ENCODE peak calls at places on chromosome 4, in four cellular contexts. E, A, Y and O are unnamed samples.

GRCh38 chr4:60729194-60729593 is 470.9 kb upstream of the ADGRL3 start:
- DNase-seq in A (no peak), E (no peak), Y (no peak), O (no peak)

GRCh38 chr4:169115897-169116254 is 105.8 kb upstream of the CBR4 start:
- DNase-seq in A (no peak), E (no peak), Y (no peak), O (no peak)

GRCh38 chr4:7928711-7929505 is 10.8 kb downstream of the AFAP1 start:
- DNase-seq in Y (no peak), E (no peak), A (peak; percentile 56), O (peak; percentile 66)

GRCh38 chr4:113499696-113500095 is 261.8 kb downstream of the CAMK2D start:
- DNase-seq in A (peak; percentile 35), E (no peak), Y (no peak), O (no peak)

GRCh38 chr4:153465583-153465921 is 608 bp upstream of the TMEM131L start:
- DNase-seq in Y (no peak), E (peak; percentile 78), A (peak; percentile 37), O (peak; percentile 75)

GRCh38 chr4:171721937-171722336 is 91.3 kb upstream of the GALNTL6 start:
- DNase-seq in A (no peak), Y (no peak), E (no peak), O (no peak)

GRCh38 chr4:76801621-76802545 is 96.1 kb downstream of the SOWAHB start:
- DNase-seq in A (no peak), E (peak; percentile 70), Y (no peak), O (no peak)

GRCh38 chr4:55303818-55304217 is 42.2 kb upstream of the SRD5A3 start:
- DNase-seq in E (no peak), Y (no peak), A (no peak), O (no peak)

GRCh38 chr4:134708026-134708425 is 506.4 kb upstream of the PABPC4L start:
- DNase-seq in Y (no peak), A (no peak), E (no peak), O (no peak)

GRCh38 chr4:36386691-36387090 is 105.3 kb downstream of the DTHD1 start:
- DNase-seq in E (no peak), Y (no peak), A (no peak), O (no peak)

GRCh38 chr4:77631276-77631675 is 25.7 kb downstream of the CXCL13 start:
- DNase-seq in A (no peak), Y (no peak), E (no peak), O (no peak)

GRCh38 chr4:173520921-173521473 is 9.0 kb downstream of the HAND2 start:
- DNase-seq in A (no peak), Y (no peak), E (no peak), O (peak; percentile 65)

GRCh38 chr4:71732706-71733105 is 51.2 kb downstream of the GC start:
- DNase-seq in Y (no peak), A (peak; percentile 13), E (no peak), O (peak; percentile 2)

GRCh38 chr4:24456431-24456830 is 127.9 kb downstream of the DHX15 start:
- DNase-seq in Y (no peak), A (no peak), E (no peak), O (no peak)

GRCh38 chr4:78661923-78662521 is 110.5 kb downstream of the ANXA3 start:
- DNase-seq in A (peak; percentile 88), E (no peak), Y (peak; percentile 77), O (no peak)

GRCh38 chr4:52752921-52753320 is 1.7 kb upstream of the ERVMER34-1 start:
- DNase-seq in E (no peak), A (no peak), Y (no peak), O (no peak)

GRCh38 chr4:84258905-84259830 is 239.9 kb downstream of the NKX6-1 start:
- DNase-seq in E (peak; percentile 50), A (peak; percentile 11), Y (peak; percentile 37), O (no peak)

GRCh38 chr4:574346-575161 is 1.5 kb downstream of the TMEM271 start:
- DNase-seq in E (peak; percentile 57), Y (no peak), A (no peak), O (no peak)

GRCh38 chr4:7769936-7770674 is 169.6 kb downstream of the AFAP1 start:
- DNase-seq in E (peak; percentile 60), Y (no peak), A (peak; percentile 53), O (peak; percentile 73)

GRCh38 chr4:178427663-178428062 is 985.4 kb upstream of the AGA start:
- DNase-seq in Y (no peak), E (no peak), A (no peak), O (no peak)

GRCh38 chr4:30619679-30620078 is 100.5 kb upstream of the PCDH7 start:
- DNase-seq in Y (peak; percentile 5), A (no peak), E (no peak), O (no peak)

GRCh38 chr4:145939856-145940255 is 1.2 kb upstream of the ZNF827 start:
- DNase-seq in E (no peak), Y (no peak), A (no peak), O (no peak)

GRCh38 chr4:185381794-185382193 is 13.9 kb downstream of the LRP2BP start:
- DNase-seq in E (no peak), Y (no peak), A (peak; percentile 6), O (no peak)

DNA sequence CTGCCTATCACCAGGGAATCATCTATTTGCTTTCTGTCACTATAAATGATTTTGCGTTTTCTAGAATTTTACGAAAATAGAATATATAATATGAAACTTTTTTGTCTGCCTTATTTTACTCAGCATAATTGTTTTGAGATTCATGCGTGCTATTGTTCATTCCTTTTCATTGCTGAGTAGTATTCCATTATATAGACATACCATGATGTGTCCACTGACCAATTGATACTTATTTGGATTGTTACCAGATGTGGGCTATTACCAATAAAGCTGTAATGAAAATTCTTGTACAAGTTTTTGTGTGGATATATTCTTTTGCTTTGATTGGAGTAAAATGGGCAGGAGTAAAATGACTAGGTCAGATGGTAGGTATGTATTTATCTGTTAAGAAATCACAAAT is 390.7 kb upstream of the EMCN start:
- DNase-seq in E (no peak), A (no peak), Y (no peak), O (no peak)
- TF ChIP-seq TCF12 in E (no peak), A (no peak), Y (no peak), O (no peak)

GRCh38 chr4:109294468-109295020 is 7.9 kb downstream of the COL25A1 start:
- DNase-seq in E (no peak), Y (no peak), A (no peak), O (no peak)

GRCh38 chr4:109290918-109291317 is 11.5 kb downstream of the COL25A1 start:
- DNase-seq in A (no peak), E (no peak), Y (no peak), O (no peak)

GRCh38 chr4:109296545-109296944 is 5.9 kb downstream of the COL25A1 start:
- DNase-seq in E (no peak), A (no peak), Y (no peak), O (no peak)

GRCh38 chr4:109295081-109295480 is 7.4 kb downstream of the COL25A1 start:
- DNase-seq in A (no peak), Y (no peak), E (no peak), O (no peak)

GRCh38 chr4:109294006-109294405 is 8.5 kb downstream of the COL25A1 start:
- DNase-seq in E (no peak), A (peak; percentile 15), Y (no peak), O (peak; percentile 8)
- TF ChIP-seq USF2 in E (no peak), A (no peak), Y (no peak), O (no peak)

DNA sequence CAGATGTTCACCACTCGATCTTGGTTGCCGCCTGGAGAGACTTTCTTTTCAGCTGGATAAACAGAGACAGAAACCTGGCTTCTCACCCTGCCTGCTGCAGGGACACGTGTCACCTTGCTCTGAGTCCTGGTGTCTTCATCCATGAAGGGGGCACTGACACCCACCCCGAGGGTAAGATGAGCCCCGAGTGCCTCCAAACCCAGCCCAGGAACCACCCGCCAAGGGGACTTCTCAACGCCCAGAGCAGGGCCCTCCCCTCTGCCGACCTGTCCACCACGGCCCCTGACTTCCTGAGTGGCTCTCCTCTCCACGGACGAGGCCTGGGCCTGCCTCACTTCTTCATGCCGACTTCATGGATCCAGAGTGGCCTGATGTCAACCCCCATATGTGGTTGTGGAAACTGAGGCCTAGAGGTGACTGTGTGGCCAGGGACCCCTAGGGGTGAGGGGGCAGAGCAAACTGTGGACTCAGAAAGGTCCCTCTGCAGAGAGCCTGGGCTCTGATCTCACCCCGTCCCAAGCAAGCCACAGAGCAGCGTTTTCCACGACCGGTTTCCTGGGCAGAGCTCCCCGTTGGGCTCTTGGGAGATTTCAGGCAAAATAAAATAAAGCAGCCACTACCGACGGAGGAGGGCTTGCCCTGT is 5.1 kb downstream of the ADRA2C start:
- DNase-seq in A (no peak), E (no peak), Y (no peak), O (no peak)
- TF ChIP-seq EP300 in A (no peak), E (no peak), Y (no peak), O (no peak)

DNA sequence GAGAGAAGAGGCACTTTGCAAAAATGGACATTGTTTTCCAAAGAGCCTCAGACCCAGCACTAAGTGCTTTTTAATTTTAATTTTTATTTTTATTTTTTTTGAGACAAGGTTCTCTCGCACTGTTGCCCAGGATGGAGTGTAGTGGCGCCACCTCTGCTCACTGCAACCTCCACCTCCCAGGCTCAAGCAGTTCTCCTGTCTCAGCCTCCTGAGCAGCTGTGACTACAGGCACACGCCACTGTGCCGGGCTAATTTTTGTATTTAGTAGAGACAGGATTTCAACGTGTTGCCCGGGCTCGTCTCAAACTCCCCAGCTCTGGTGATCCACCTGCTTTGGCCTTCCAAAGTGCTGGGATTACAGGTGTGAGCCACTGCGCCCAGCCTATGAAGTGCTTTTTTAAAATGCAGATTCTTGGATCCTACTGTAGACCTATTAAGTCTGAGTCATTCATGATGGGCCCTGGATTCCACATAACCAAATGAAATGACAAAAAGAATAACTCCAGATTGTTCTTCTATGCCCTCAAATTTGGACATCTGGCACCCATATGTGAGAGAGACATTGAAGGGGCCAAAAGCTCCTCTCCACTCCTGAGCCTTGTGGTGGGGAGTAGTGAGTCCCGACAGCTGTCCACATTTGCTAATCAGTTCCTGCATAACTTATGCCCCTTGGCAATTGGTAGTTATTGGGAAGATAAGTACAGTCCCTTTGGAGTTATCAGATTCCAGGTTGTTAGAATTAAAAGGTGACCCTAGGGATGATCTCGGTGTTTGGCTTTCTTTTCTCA is 3.6 kb downstream of the NOCT start:
- DNase-seq in A (no peak), E (no peak), Y (no peak), O (peak; percentile 83)
- TF ChIP-seq TCF12 in A (no peak), E (no peak), Y (no peak), O (peak; percentile 99)

GRCh38 chr4:184123009-184123408 is 94.7 kb downstream of the ENPP6 start:
- DNase-seq in A (no peak), Y (no peak), E (no peak), O (no peak)
- TF ChIP-seq USF2 in A (no peak), Y (no peak), E (no peak), O (no peak)

GRCh38 chr4:38590017-38590416 is 74.0 kb upstream of the KLF3 start:
- DNase-seq in E (no peak), Y (no peak), A (no peak), O (no peak)

DNA sequence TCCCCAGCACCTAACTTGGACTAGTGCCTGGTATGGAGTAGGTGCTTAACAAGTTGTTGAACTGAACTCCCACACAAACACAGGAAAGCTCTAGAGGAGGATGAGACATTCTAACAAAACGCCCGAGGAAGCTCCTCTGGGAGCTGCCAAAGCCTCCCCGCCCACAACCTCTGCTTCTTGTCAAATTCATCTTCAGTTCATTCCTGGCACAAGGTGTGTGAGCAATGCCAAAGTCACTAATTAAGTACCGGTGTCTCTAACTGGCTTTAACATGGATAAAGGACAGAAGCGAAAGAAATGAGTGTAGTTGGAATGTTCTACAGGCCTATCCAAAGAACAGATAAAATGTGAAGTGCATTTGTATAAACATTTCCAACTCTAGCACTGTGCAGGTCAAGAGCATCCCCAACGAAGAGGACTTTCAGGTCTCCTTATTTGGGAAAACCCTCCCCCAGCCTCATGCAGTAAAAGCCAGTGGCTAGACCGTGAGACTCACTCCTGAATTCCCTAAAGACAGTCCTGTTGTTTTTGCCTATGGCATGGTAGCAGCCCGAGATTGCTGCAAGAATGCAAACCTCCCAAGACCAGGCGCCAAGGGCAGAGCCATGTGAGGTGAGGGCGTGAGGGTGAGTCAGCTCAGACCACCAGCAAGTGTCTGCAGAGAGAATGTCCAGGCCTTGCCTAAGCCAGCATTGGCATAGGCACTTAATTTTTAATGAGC is 72.2 kb upstream of the KLF3 start:
- DNase-seq in Y (no peak), A (no peak), E (no peak), O (no peak)
- TF ChIP-seq EP300 in Y (no peak), A (no peak), E (no peak), O (no peak)